ENCODE peak calls at places on chromosomes 11 and 22, in eight cellular contexts. One of them, this sample, is unnamed.

GRCh38 chr11:58567889-58568512 is 7.7 kb downstream of the LPXN start:
- DNase-seq in EH: peak
- DNase-seq in WTC11: peak
- DNase-seq in amygdala: no peak
- DNase-seq in osteocyte: no peak
- DNase-seq in stimulated activated CD4-positive, alpha-beta T cell treated with anti-CD3 and anti-CD28 coated beads, Interleukin-1b, Interleukin-23, amount 100 ng/mL, for 24 hours: peak
- DNase-seq in activated CD4-positive, alpha-beta T cell treated with anti-CD3 and anti-CD28 coated beads, Interleukin-2, amount 50 U/mL, for 1 hour: peak
- DNase-seq in NCI-H1436: peak
- DNase-seq in this sample: peak

GRCh38 chr22:29145321-29146072 is 60.2 kb upstream of the EMID1 start:
- DNase-seq in EH: no peak
- DNase-seq in WTC11: no peak
- DNase-seq in amygdala: no peak
- DNase-seq in osteocyte: no peak
- DNase-seq in stimulated activated CD4-positive, alpha-beta T cell treated with anti-CD3 and anti-CD28 coated beads, Interleukin-1b, Interleukin-23, amount 100 ng/mL, for 24 hours: no peak
- DNase-seq in activated CD4-positive, alpha-beta T cell treated with anti-CD3 and anti-CD28 coated beads, Interleukin-2, amount 50 U/mL, for 1 hour: no peak
- DNase-seq in NCI-H1436: no peak
- DNase-seq in this sample: no peak

GRCh38 chr22:33519140-33519973 is 400.9 kb downstream of the LARGE1 start:
- DNase-seq in EH: peak
- DNase-seq in WTC11: peak
- DNase-seq in amygdala: peak
- DNase-seq in osteocyte: no peak
- DNase-seq in stimulated activated CD4-positive, alpha-beta T cell treated with anti-CD3 and anti-CD28 coated beads, Interleukin-1b, Interleukin-23, amount 100 ng/mL, for 24 hours: no peak
- DNase-seq in activated CD4-positive, alpha-beta T cell treated with anti-CD3 and anti-CD28 coated beads, Interleukin-2, amount 50 U/mL, for 1 hour: no peak
- DNase-seq in NCI-H1436: peak
- DNase-seq in this sample: peak

GRCh38 chr11:120532511-120533196 is 21.1 kb downstream of the GRIK4 start:
- DNase-seq in EH: peak
- DNase-seq in WTC11: no peak
- DNase-seq in amygdala: no peak
- DNase-seq in osteocyte: no peak
- DNase-seq in stimulated activated CD4-positive, alpha-beta T cell treated with anti-CD3 and anti-CD28 coated beads, Interleukin-1b, Interleukin-23, amount 100 ng/mL, for 24 hours: no peak
- DNase-seq in activated CD4-positive, alpha-beta T cell treated with anti-CD3 and anti-CD28 coated beads, Interleukin-2, amount 50 U/mL, for 1 hour: no peak
- DNase-seq in NCI-H1436: no peak
- DNase-seq in this sample: peak

GRCh38 chr11:72710278-72710677 is 36.1 kb upstream of the PDE2A start:
- DNase-seq in EH: no peak
- DNase-seq in WTC11: no peak
- DNase-seq in amygdala: no peak
- DNase-seq in osteocyte: no peak
- DNase-seq in stimulated activated CD4-positive, alpha-beta T cell treated with anti-CD3 and anti-CD28 coated beads, Interleukin-1b, Interleukin-23, amount 100 ng/mL, for 24 hours: no peak
- DNase-seq in activated CD4-positive, alpha-beta T cell treated with anti-CD3 and anti-CD28 coated beads, Interleukin-2, amount 50 U/mL, for 1 hour: no peak
- DNase-seq in NCI-H1436: no peak
- DNase-seq in this sample: no peak

GRCh38 chr22:43014062-43014875 is 680 bp downstream of the PACSIN2 start:
- DNase-seq in EH: peak
- DNase-seq in WTC11: peak
- DNase-seq in amygdala: no peak
- DNase-seq in osteocyte: no peak
- DNase-seq in stimulated activated CD4-positive, alpha-beta T cell treated with anti-CD3 and anti-CD28 coated beads, Interleukin-1b, Interleukin-23, amount 100 ng/mL, for 24 hours: peak
- DNase-seq in activated CD4-positive, alpha-beta T cell treated with anti-CD3 and anti-CD28 coated beads, Interleukin-2, amount 50 U/mL, for 1 hour: peak
- DNase-seq in NCI-H1436: peak
- DNase-seq in this sample: peak

GRCh38 chr11:12704049-12704448 is 29.8 kb downstream of the TEAD1 start:
- DNase-seq in EH: peak
- DNase-seq in WTC11: no peak
- DNase-seq in amygdala: no peak
- DNase-seq in osteocyte: no peak
- DNase-seq in stimulated activated CD4-positive, alpha-beta T cell treated with anti-CD3 and anti-CD28 coated beads, Interleukin-1b, Interleukin-23, amount 100 ng/mL, for 24 hours: no peak
- DNase-seq in activated CD4-positive, alpha-beta T cell treated with anti-CD3 and anti-CD28 coated beads, Interleukin-2, amount 50 U/mL, for 1 hour: no peak
- DNase-seq in NCI-H1436: no peak
- DNase-seq in this sample: no peak

GRCh38 chr22:25759825-25760231 is 17.8 kb downstream of the MYO18B start:
- DNase-seq in EH: peak
- DNase-seq in WTC11: no peak
- DNase-seq in amygdala: no peak
- DNase-seq in osteocyte: no peak
- DNase-seq in stimulated activated CD4-positive, alpha-beta T cell treated with anti-CD3 and anti-CD28 coated beads, Interleukin-1b, Interleukin-23, amount 100 ng/mL, for 24 hours: no peak
- DNase-seq in activated CD4-positive, alpha-beta T cell treated with anti-CD3 and anti-CD28 coated beads, Interleukin-2, amount 50 U/mL, for 1 hour: no peak
- DNase-seq in NCI-H1436: no peak
- DNase-seq in this sample: no peak

GRCh38 chr22:23754980-23755636 is 883 bp upstream of the VPREB3 start:
- DNase-seq in EH: no peak
- DNase-seq in WTC11: no peak
- DNase-seq in amygdala: no peak
- DNase-seq in osteocyte: no peak
- DNase-seq in stimulated activated CD4-positive, alpha-beta T cell treated with anti-CD3 and anti-CD28 coated beads, Interleukin-1b, Interleukin-23, amount 100 ng/mL, for 24 hours: no peak
- DNase-seq in activated CD4-positive, alpha-beta T cell treated with anti-CD3 and anti-CD28 coated beads, Interleukin-2, amount 50 U/mL, for 1 hour: no peak
- DNase-seq in NCI-H1436: no peak
- DNase-seq in this sample: no peak

GRCh38 chr22:48418831-48419230 is 1408.8 kb downstream of the BRD1 start:
- DNase-seq in EH: no peak
- DNase-seq in WTC11: no peak
- DNase-seq in amygdala: no peak
- DNase-seq in osteocyte: no peak
- DNase-seq in stimulated activated CD4-positive, alpha-beta T cell treated with anti-CD3 and anti-CD28 coated beads, Interleukin-1b, Interleukin-23, amount 100 ng/mL, for 24 hours: no peak
- DNase-seq in activated CD4-positive, alpha-beta T cell treated with anti-CD3 and anti-CD28 coated beads, Interleukin-2, amount 50 U/mL, for 1 hour: no peak
- DNase-seq in NCI-H1436: no peak
- DNase-seq in this sample: no peak

GRCh38 chr11:28833670-28834069 is 725.5 kb downstream of the METTL15 start:
- DNase-seq in EH: peak
- DNase-seq in WTC11: no peak
- DNase-seq in amygdala: no peak
- DNase-seq in osteocyte: no peak
- DNase-seq in stimulated activated CD4-positive, alpha-beta T cell treated with anti-CD3 and anti-CD28 coated beads, Interleukin-1b, Interleukin-23, amount 100 ng/mL, for 24 hours: no peak
- DNase-seq in activated CD4-positive, alpha-beta T cell treated with anti-CD3 and anti-CD28 coated beads, Interleukin-2, amount 50 U/mL, for 1 hour: no peak
- DNase-seq in NCI-H1436: no peak
- DNase-seq in this sample: no peak